ENCODE peak calls at places on chromosome 3, in six cellular contexts. I, N, U, M, X and C are unnamed samples.

GRCh38 chr3:110664148-110664547 is 407.5 kb upstream of the NECTIN3 start:
- DNase-seq in U (no peak), X (no peak), M (no peak), I (no peak), N (no peak), C (no peak)

GRCh38 chr3:99686955-99687612 is 48.7 kb downstream of the COL8A1 start:
- DNase-seq in I (peak; percentile 70), N (peak; percentile 53), M (no peak), U (peak; percentile 49), X (peak; percentile 12), C (no peak)

GRCh38 chr3:134864644-134865043 is 69.6 kb downstream of the EPHB1 start:
- DNase-seq in M (no peak), N (no peak), X (no peak), U (peak; percentile 45), I (no peak), C (peak; percentile 75)

GRCh38 chr3:37700849-37701248 is 160.8 kb upstream of the CTDSPL start:
- DNase-seq in X (no peak), M (no peak), U (no peak), I (no peak), N (no peak), C (peak; percentile 20)

GRCh38 chr3:17802993-17803392 is 60.6 kb upstream of the TBC1D5 start:
- DNase-seq in I (no peak), M (no peak), N (no peak), X (no peak), U (no peak), C (no peak)

GRCh38 chr3:62065985-62066693 is 307.2 kb downstream of the FEZF2 start:
- DNase-seq in I (no peak), U (no peak), X (no peak), N (no peak), M (no peak), C (no peak)

GRCh38 chr3:127067116-127067910 is 84.4 kb downstream of the PLXNA1 start:
- DNase-seq in U (no peak), I (no peak), X (no peak), N (no peak), M (no peak), C (no peak)

GRCh38 chr3:182644800-182645433 is 148.4 kb upstream of the ATP11B start:
- DNase-seq in M (no peak), X (no peak), U (no peak), N (no peak), I (no peak), C (no peak)

GRCh38 chr3:140206196-140207040 is 271.4 kb downstream of the CLSTN2 start:
- DNase-seq in X (no peak), I (peak; percentile 72), U (no peak), M (no peak), N (no peak), C (no peak)